ENCODE peak calls at places on chromosomes 7 and 10, in eight cellular contexts. X is CD4-positive, alpha-beta T cell; M is K562; Q is left lung; B is prostate gland; F is mammary epithelial cell; A is IMR-90; I is CD8-positive, alpha-beta T cell. T is an unnamed sample.

GRCh38 chr7:118844748-118845147 is 620.2 kb downstream of the ANKRD7 start:
- DNase-seq in X (no peak), M (no peak), Q (no peak), B (no peak), F (peak), A (no peak), I (no peak), T (no peak)

GRCh38 chr10:24444337-24444736 is 235.4 kb downstream of the KIAA1217 start:
- DNase-seq in X (no peak), M (no peak), Q (no peak), B (no peak), F (peak), A (peak), I (no peak), T (no peak)

GRCh38 chr10:3427316-3427715 is 254.7 kb upstream of the PITRM1 start:
- DNase-seq in X (no peak), M (no peak), Q (no peak), B (no peak), F (no peak), A (peak), I (no peak), T (no peak)

GRCh38 chr10:6322805-6323204 is 120.1 kb downstream of the PFKFB3 start:
- DNase-seq in X (no peak), M (no peak), Q (no peak), B (no peak), F (no peak), A (no peak), I (no peak), T (no peak)

GRCh38 chr7:44097064-44097932 is 6.8 kb upstream of the AEBP1 start:
- DNase-seq in X (no peak), M (no peak), Q (peak), B (no peak), F (no peak), A (no peak), I (no peak), T (no peak)

GRCh38 chr10:74333174-74333573 is 182.2 kb downstream of the ADK start:
- DNase-seq in X (no peak), M (no peak), Q (no peak), B (no peak), F (no peak), A (peak), I (no peak), T (no peak)

GRCh38 chr10:82150123-82150900 is 275.3 kb downstream of the NRG3 start:
- DNase-seq in X (no peak), M (no peak), Q (peak), B (no peak), F (no peak), A (no peak), I (no peak), T (peak)

GRCh38 chr10:23405540-23405939 is 33.3 kb upstream of the OTUD1 start:
- DNase-seq in X (no peak), M (no peak), Q (no peak), B (no peak), F (no peak), A (peak), I (no peak), T (no peak)

GRCh38 chr7:73437091-73437490 is 3.5 kb downstream of the FZD9 start:
- DNase-seq in X (no peak), M (no peak), Q (no peak), B (no peak), F (no peak), A (no peak), I (no peak), T (no peak)

GRCh38 chr10:95423327-95424005 is 132.7 kb upstream of the PDLIM1 start:
- DNase-seq in X (no peak), M (no peak), Q (no peak), B (no peak), F (no peak), A (no peak), I (no peak), T (no peak)

GRCh38 chr10:86798030-86798429 is 41.6 kb downstream of the BMPR1A start:
- DNase-seq in X (no peak), M (no peak), Q (no peak), B (no peak), F (no peak), A (no peak), I (no peak), T (no peak)

GRCh38 chr10:14416308-14416700 is 85.6 kb upstream of the FRMD4A start:
- DNase-seq in X (no peak), M (no peak), Q (no peak), B (no peak), F (peak), A (no peak), I (no peak), T (no peak)

GRCh38 chr7:28151965-28152364 is 28.6 kb downstream of the JAZF1 start:
- DNase-seq in X (no peak), M (no peak), Q (no peak), B (no peak), F (peak), A (peak), I (no peak), T (no peak)

GRCh38 chr10:132357286-132358058 is 25.5 kb downstream of the LRRC27 start:
- DNase-seq in X (no peak), M (no peak), Q (peak), B (no peak), F (no peak), A (no peak), I (no peak), T (no peak)

GRCh38 chr10:72821606-72822005 is 71.9 kb upstream of the OIT3 start:
- DNase-seq in X (no peak), M (no peak), Q (no peak), B (no peak), F (no peak), A (peak), I (no peak), T (no peak)

GRCh38 chr7:70595741-70596574 is 536.0 kb upstream of the GALNT17 start:
- DNase-seq in X (no peak), M (no peak), Q (peak), B (no peak), F (peak), A (no peak), I (no peak), T (peak)

GRCh38 chr10:23363788-23364135 is 19.2 kb upstream of the C10orf67 start:
- DNase-seq in X (no peak), M (no peak), Q (no peak), B (no peak), F (no peak), A (no peak), I (no peak), T (no peak)

GRCh38 chr7:81277691-81278090 is 358.8 kb upstream of the SEMA3C start:
- DNase-seq in X (no peak), M (no peak), Q (no peak), B (no peak), F (no peak), A (no peak), I (no peak), T (no peak)

GRCh38 chr10:70320751-70321150 is 36.9 kb upstream of the NPFFR1 start:
- DNase-seq in X (no peak), M (no peak), Q (no peak), B (no peak), F (no peak), A (no peak), I (no peak), T (no peak)

GRCh38 chr7:8700076-8700624 is 266.7 kb downstream of the NXPH1 start:
- DNase-seq in X (no peak), M (no peak), Q (no peak), B (no peak), F (no peak), A (no peak), I (no peak), T (no peak)

GRCh38 chr10:116973371-116973905 is 31.5 kb downstream of the SHTN1 start:
- DNase-seq in X (no peak), M (no peak), Q (no peak), B (no peak), F (peak), A (no peak), I (no peak), T (no peak)
- H3K27ac ChIP-seq in X (no peak), M (no peak), Q (no peak), B (no peak), F (no peak), A (no peak), I (no peak), T (no peak)

GRCh38 chr7:25388681-25389080 is 160.4 kb upstream of the NPVF start:
- DNase-seq in X (no peak), M (no peak), Q (no peak), B (no peak), F (no peak), A (no peak), I (no peak), T (no peak)

GRCh38 chr7:25392571-25393338 is 164.5 kb upstream of the NPVF start:
- DNase-seq in X (no peak), M (no peak), Q (no peak), B (no peak), F (no peak), A (no peak), I (no peak), T (no peak)

GRCh38 chr7:25386311-25386744 is 158.0 kb upstream of the NPVF start:
- DNase-seq in X (no peak), M (no peak), Q (no peak), B (no peak), F (no peak), A (no peak), I (no peak), T (no peak)

GRCh38 chr7:25391295-25391861 is 163.1 kb upstream of the NPVF start:
- DNase-seq in X (no peak), M (peak), Q (no peak), B (no peak), F (no peak), A (peak), I (no peak), T (no peak)

GRCh38 chr7:25389489-25390106 is 161.3 kb upstream of the NPVF start:
- DNase-seq in X (no peak), M (peak), Q (no peak), B (no peak), F (peak), A (peak), I (no peak), T (no peak)
- TF ChIP-seq CTCF in X (peak), M (peak), Q (peak), B (peak), F (peak), A (peak), I (no peak), T (no peak)

GRCh38 chr7:101617451-101618206 is 11.5 kb downstream of the MYL10 start:
- DNase-seq in X (no peak), M (no peak), Q (peak), B (no peak), F (no peak), A (no peak), I (no peak), T (no peak)

GRCh38 chr7:101612885-101613490 is 16.1 kb downstream of the MYL10 start:
- DNase-seq in X (no peak), M (no peak), Q (no peak), B (no peak), F (no peak), A (no peak), I (no peak), T (no peak)

GRCh38 chr7:101614939-101615302 is 14.2 kb downstream of the MYL10 start:
- DNase-seq in X (no peak), M (no peak), Q (peak), B (no peak), F (peak), A (no peak), I (no peak), T (no peak)

GRCh38 chr7:101614098-101614938 is 14.8 kb downstream of the MYL10 start:
- DNase-seq in X (no peak), M (no peak), Q (peak), B (no peak), F (no peak), A (no peak), I (no peak), T (no peak)

DNA sequence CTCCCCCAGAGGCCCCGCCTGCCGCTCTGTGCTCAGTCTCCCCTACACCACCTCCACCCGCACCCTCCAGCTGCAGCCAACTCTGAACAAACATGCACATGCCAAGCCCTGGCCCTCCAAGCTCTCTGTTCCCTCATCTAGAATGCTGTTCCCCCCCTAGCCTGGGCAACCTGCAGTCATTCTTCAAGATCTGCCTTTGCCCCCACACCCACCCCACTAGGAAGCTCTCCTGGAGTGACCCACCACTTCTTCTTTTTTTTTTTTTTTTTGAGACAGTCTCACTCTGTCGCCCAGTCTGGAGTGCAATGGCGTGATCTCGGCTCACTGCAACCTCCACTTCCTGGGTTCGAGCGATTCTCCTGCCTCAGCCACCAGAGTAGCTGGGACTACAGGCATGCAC is 13.7 kb downstream of the MYL10 start:
- DNase-seq in X (no peak), M (no peak), Q (peak), B (no peak), F (no peak), A (no peak), I (no peak), T (no peak)
- H3K27ac ChIP-seq in X (no peak), M (no peak), Q (no peak), B (no peak), F (no peak), A (no peak), I (no peak), T (no peak)

GRCh38 chr7:110090113-110090820 is 1000.7 kb upstream of the LRRN3 start:
- DNase-seq in X (no peak), M (no peak), Q (no peak), B (no peak), F (peak), A (peak), I (no peak), T (no peak)
- TF ChIP-seq CTCF in X (peak), M (peak), Q (peak), B (peak), F (peak), A (peak), I (peak), T (peak)

DNA sequence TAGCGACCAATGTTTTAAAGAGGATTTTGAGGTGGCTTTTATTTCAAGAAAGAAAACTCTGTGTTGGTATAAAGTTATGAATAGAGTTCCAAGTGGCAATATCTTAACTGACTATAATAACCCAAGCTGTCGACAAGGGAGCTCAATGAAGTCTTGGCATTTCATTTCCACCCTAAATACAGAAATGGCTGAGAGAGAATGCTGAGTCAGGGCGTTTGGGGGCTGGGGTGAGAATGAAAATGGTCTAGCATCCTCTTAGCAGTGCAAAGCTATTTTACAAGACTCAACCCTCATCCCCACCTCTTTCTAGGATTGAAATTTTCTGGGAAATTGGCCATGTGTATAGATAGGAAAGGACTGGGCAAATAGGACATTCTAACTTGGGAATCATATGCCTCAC is 759.1 kb downstream of the KCNMA1 start:
- DNase-seq in X (no peak), M (no peak), Q (no peak), B (no peak), F (no peak), A (no peak), I (no peak), T (no peak)
- H3K27ac ChIP-seq in X (no peak), M (no peak), Q (no peak), B (no peak), F (no peak), A (no peak), I (no peak), T (no peak)